ENCODE peak calls at places on chromosomes 5 and 9, in six cellular contexts. X is IMR-90; G is CD4-positive, alpha-beta memory T cell; U is colonic mucosa; Z is thyroid gland; E is right cardiac atrium. J is an unnamed sample.

GRCh38 chr9:129446828-129447550 is 173.9 kb downstream of the C9orf50 start:
- DNase-seq in U (no peak), X (no peak), G (no peak), Z (peak), E (no peak), J (no peak)

GRCh38 chr5:2849429-2849828 is 98.0 kb upstream of the IRX2 start:
- DNase-seq in G (no peak), Z (no peak), E (no peak), X (no peak), U (no peak), J (no peak)

GRCh38 chr5:158484246-158484645 is 615.5 kb downstream of the EBF1 start:
- DNase-seq in G (no peak), X (no peak), U (no peak), Z (no peak), E (no peak), J (no peak)

GRCh38 chr9:137455361-137455991 is 3.7 kb downstream of the NSMF start:
- DNase-seq in E (peak), Z (no peak), U (no peak), G (no peak), X (no peak), J (no peak)

GRCh38 chr9:95724253-95724991 is 151.1 kb upstream of the ERCC6L2 start:
- DNase-seq in E (no peak), Z (no peak), X (no peak), U (no peak), G (peak), J (no peak)

GRCh38 chr9:129323376-129323998 is 145.4 kb upstream of the IER5L start:
- DNase-seq in E (no peak), U (no peak), G (no peak), Z (no peak), X (no peak), J (no peak)

GRCh38 chr5:135880278-135880677 is 15.4 kb downstream of the IL9 start:
- DNase-seq in G (no peak), E (no peak), U (no peak), X (no peak), Z (no peak), J (no peak)

GRCh38 chr9:127706836-127707241 is at the start of gene CFAP157:
- DNase-seq in U (no peak), E (no peak), X (no peak), G (no peak), Z (no peak), J (no peak)

GRCh38 chr9:108691614-108692013 is 164.2 kb downstream of the ACTL7B start:
- DNase-seq in G (no peak), X (no peak), Z (no peak), E (no peak), U (peak), J (no peak)

GRCh38 chr5:88925692-88926490 is 42.9 kb upstream of the MEF2C start:
- DNase-seq in Z (no peak), U (no peak), E (no peak), G (no peak), X (peak), J (no peak)

GRCh38 chr9:120445974-120446373 is 134.0 kb downstream of the CDK5RAP2 start:
- DNase-seq in Z (no peak), E (no peak), X (no peak), U (no peak), G (peak), J (no peak)

GRCh38 chr5:37841223-37841622 is 1.4 kb upstream of the GDNF start:
- DNase-seq in X (no peak), U (no peak), Z (no peak), E (no peak), G (no peak), J (no peak)

GRCh38 chr5:52624291-52624690 is 163.4 kb upstream of the ITGA1 start:
- DNase-seq in X (no peak), E (no peak), Z (no peak), U (no peak), G (no peak), J (no peak)

GRCh38 chr5:61275841-61276240 is 56.2 kb upstream of the ZSWIM6 start:
- DNase-seq in E (peak), Z (no peak), U (no peak), G (no peak), X (peak), J (peak)

GRCh38 chr5:157160001-157160400 is 6.1 kb downstream of the GARIN3 start:
- DNase-seq in E (no peak), U (no peak), G (peak), Z (no peak), X (no peak), J (no peak)

GRCh38 chr9:93898502-93899426 is 56.4 kb downstream of the BARX1 start:
- DNase-seq in Z (no peak), G (no peak), E (no peak), X (no peak), U (no peak), J (no peak)

GRCh38 chr5:127442085-127442484 is 75.4 kb upstream of the PRRC1 start:
- DNase-seq in E (no peak), X (peak), U (no peak), G (no peak), Z (no peak), J (no peak)

GRCh38 chr5:68376931-68377330 is 161.4 kb downstream of the PIK3R1 start:
- DNase-seq in G (no peak), X (no peak), E (no peak), Z (no peak), U (no peak), J (no peak)

GRCh38 chr9:130845901-130846381 is 10.9 kb downstream of the ABL1 start:
- DNase-seq in X (peak), G (no peak), U (no peak), Z (no peak), E (no peak), J (no peak)

GRCh38 chr5:149195962-149196361 is 54.7 kb downstream of the ABLIM3 start:
- DNase-seq in U (no peak), G (no peak), X (no peak), Z (no peak), E (no peak), J (no peak)

GRCh38 chr5:171667341-171668096 is 118.1 kb upstream of the SMIM23 start:
- DNase-seq in Z (no peak), E (peak), G (no peak), U (no peak), X (peak), J (peak)

GRCh38 chr9:137029058-137029922 is 1.3 kb upstream of the ABCA2 start:
- DNase-seq in U (peak), Z (peak), X (peak), G (peak), E (peak), J (peak)

GRCh38 chr9:20356392-20357206 is 265.7 kb downstream of the MLLT3 start:
- DNase-seq in Z (peak), U (peak), E (peak), X (peak), G (peak), J (peak)

GRCh38 chr9:135701067-135701967 is 668 bp upstream of the KCNT1 start:
- DNase-seq in Z (no peak), E (no peak), U (no peak), G (no peak), X (no peak), J (no peak)

GRCh38 chr5:134603059-134603458 is 29.6 kb downstream of the SAR1B start:
- DNase-seq in G (no peak), X (peak), E (no peak), Z (no peak), U (no peak), J (no peak)

GRCh38 chr9:126203313-126203712 is 123.3 kb upstream of the MVB12B start:
- DNase-seq in E (no peak), X (no peak), U (no peak), Z (no peak), G (no peak), J (no peak)

GRCh38 chr9:123642291-123643278 is 286.6 kb downstream of the CRB2 start:
- DNase-seq in U (peak), X (peak), E (peak), G (no peak), Z (peak), J (peak)

GRCh38 chr9:121819511-121820231 is 168.2 kb downstream of the DAB2IP start:
- DNase-seq in G (no peak), Z (peak), E (no peak), U (no peak), X (peak), J (no peak)

GRCh38 chr5:36836831-36837230 is 39.7 kb upstream of the NIPBL start:
- DNase-seq in X (no peak), G (no peak), U (no peak), Z (no peak), E (no peak), J (no peak)

GRCh38 chr5:176162206-176162605 is 76.0 kb upstream of the SIMC1 start:
- DNase-seq in Z (no peak), X (no peak), U (no peak), E (no peak), G (no peak), J (peak)

GRCh38 chr5:15621094-15621493 is 121.1 kb downstream of the FBXL7 start:
- DNase-seq in G (no peak), U (no peak), X (peak), Z (no peak), E (no peak), J (no peak)
- H3K27ac ChIP-seq in G (no peak), U (no peak), X (no peak), Z (peak), E (no peak), J (no peak)

DNA sequence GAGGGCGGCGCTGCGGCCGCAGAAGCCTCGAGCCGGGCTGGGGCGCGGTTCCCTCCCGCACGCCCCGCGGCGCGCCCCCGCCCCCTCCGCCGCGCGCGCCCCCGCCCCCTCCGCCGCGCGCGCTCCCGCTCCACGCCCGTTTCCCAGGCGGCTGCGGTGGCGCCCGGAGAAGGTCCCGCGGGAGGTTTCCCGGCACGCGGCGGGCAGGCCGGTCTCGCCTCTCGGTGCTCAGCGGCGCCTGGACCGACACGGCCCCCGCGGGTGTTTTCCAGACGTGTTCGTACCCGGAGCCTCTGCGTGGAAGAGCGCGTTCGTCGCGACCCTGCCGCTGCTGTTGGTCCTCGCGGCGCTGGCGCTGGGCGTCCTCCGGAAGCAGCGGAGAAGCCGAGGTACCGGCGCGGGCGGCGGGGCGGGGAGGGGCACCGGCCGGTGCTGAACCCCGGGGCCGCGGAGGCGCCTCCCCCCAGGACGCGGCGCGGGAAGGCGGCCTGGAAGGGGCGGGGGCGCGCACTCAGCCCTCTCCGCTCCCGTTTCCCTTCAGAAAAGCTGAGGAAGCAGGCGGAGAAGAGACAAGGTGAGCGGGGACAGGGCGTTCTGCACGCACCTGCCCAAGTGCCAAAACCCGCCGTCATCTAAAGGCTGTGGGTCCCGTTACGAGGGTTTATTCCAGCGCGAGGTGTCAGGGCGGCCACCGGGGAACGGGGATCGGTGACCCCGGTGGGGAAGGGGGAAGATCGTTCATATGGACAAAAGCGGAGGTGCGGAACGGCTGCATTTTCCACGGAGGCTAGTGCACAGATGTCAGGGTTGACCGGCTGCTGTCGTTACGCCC is 13.1 kb downstream of the BTNL9 start:
- DNase-seq in G (peak), E (no peak), X (no peak), Z (peak), U (no peak), J (no peak)
- H3K4me3 ChIP-seq in G (peak), E (peak), X (peak), Z (peak), U (peak), J (peak)

GRCh38 chr5:132266031-132266835 is 8.7 kb downstream of the PDLIM4 start:
- DNase-seq in G (no peak), U (peak), Z (no peak), E (no peak), X (no peak), J (no peak)
- H3K27ac ChIP-seq in G (no peak), U (peak), Z (peak), E (peak), X (peak), J (no peak)

DNA sequence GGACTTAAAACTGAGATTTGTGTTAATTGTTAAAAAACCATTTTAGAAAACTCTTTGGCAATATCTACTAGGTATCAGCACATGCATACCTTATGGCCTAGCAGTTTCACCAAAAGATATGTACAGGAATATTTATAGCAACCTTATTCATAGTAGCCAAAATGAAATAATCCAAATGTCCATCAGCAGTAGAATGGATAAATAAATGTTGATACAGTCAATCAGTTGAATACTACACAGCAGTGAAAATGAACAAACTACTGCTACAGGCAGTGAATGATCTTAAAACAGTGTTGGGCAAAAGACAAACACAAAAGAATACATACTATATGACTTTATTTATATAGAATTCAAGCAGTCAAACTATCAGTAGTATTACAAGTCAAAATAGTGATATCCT is 16.4 kb downstream of the RFESD start:
- DNase-seq in Z (no peak), U (no peak), G (no peak), X (no peak), E (no peak), J (no peak)
- H3K4me3 ChIP-seq in Z (no peak), U (no peak), G (no peak), X (no peak), E (no peak), J (no peak)

GRCh38 chr5:9015937-9016270 is 530.0 kb downstream of the SEMA5A start:
- DNase-seq in X (no peak), E (no peak), G (no peak), U (no peak), Z (no peak), J (no peak)

GRCh38 chr5:9015250-9015936 is 530.5 kb downstream of the SEMA5A start:
- DNase-seq in G (no peak), Z (no peak), X (peak), U (no peak), E (no peak), J (no peak)

GRCh38 chr5:9013147-9013546 is 532.7 kb downstream of the SEMA5A start:
- DNase-seq in X (no peak), E (no peak), U (no peak), Z (no peak), G (no peak), J (no peak)

DNA sequence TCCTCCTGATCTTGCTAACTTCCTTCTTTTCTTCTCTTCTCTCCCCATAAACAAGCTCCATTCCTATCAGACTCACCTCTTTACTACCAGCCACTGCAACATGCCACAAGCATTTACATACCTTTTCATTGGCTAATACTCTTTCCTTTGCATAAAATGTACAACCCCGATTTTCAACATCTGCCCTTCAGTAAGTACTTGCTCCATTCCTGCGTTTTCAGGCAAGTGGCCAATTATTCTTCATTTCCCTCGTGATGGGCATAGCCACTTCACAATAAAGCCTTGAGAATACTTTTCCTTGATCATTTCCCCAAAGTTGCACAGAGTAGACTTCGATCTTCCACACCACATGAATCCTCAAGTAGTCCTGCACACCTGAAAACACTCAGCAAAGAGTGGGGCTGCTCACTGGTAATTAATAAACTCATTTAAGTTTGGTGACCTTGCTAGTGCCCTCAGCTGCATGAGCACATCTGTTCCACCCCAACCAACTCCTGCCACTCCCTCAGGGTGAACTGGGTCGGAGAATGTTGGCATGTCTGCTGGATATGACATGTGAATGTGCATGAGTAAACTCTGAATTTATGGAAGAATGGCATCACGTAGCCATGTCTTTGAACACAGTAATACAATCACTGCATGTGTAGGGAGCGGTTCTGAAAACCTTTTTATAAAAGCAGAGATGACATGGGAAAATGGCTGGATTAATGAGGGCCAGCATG is 535.8 kb downstream of the SEMA5A start:
- DNase-seq in Z (no peak), E (no peak), U (no peak), X (peak), G (no peak), J (no peak)
- H3K27ac ChIP-seq in Z (no peak), E (no peak), U (no peak), X (no peak), G (no peak), J (no peak)

GRCh38 chr5:980941-981340 is 27.7 kb upstream of the NKD2 start:
- DNase-seq in E (no peak), U (no peak), Z (no peak), X (no peak), G (no peak), J (no peak)
- H3K4me3 ChIP-seq in E (no peak), U (no peak), Z (no peak), X (no peak), G (no peak), J (no peak)